ENCODE peak calls at places on chromosomes 3 and 15, in nine cellular contexts. One of them, this sample, is unnamed.

GRCh38 chr15:95442107-95442719 is 888.3 kb upstream of the NR2F2 start:
- DNase-seq in sigmoid colon: no peak
- DNase-seq in IMR-90: no peak
- DNase-seq in HFF-Myc: no peak
- DNase-seq in cardiac fibroblast: peak
- DNase-seq in GM12865: no peak
- DNase-seq in tibial artery: peak
- DNase-seq in pancreas: no peak
- DNase-seq in AG04449: no peak
- DNase-seq in this sample: no peak

GRCh38 chr3:42080452-42080872 is 10.7 kb upstream of the TRAK1 start:
- DNase-seq in sigmoid colon: peak
- DNase-seq in IMR-90: peak
- DNase-seq in HFF-Myc: no peak
- DNase-seq in cardiac fibroblast: peak
- DNase-seq in GM12865: peak
- DNase-seq in tibial artery: no peak
- DNase-seq in pancreas: no peak
- DNase-seq in AG04449: no peak
- DNase-seq in this sample: peak

GRCh38 chr15:31840849-31841476 is 189.4 kb upstream of the CHRNA7 start:
- DNase-seq in sigmoid colon: no peak
- DNase-seq in IMR-90: no peak
- DNase-seq in HFF-Myc: no peak
- DNase-seq in cardiac fibroblast: no peak
- DNase-seq in GM12865: peak
- DNase-seq in tibial artery: no peak
- DNase-seq in pancreas: no peak
- DNase-seq in AG04449: no peak
- DNase-seq in this sample: no peak

GRCh38 chr3:149129326-149130123 is at the start of gene HPS3:
- DNase-seq in sigmoid colon: peak
- DNase-seq in IMR-90: peak
- DNase-seq in HFF-Myc: peak
- DNase-seq in cardiac fibroblast: peak
- DNase-seq in GM12865: peak
- DNase-seq in tibial artery: peak
- DNase-seq in pancreas: peak
- DNase-seq in AG04449: no peak
- DNase-seq in this sample: peak

GRCh38 chr3:152272771-152273242 is 4.1 kb downstream of the MBNL1 start:
- DNase-seq in sigmoid colon: no peak
- DNase-seq in IMR-90: peak
- DNase-seq in HFF-Myc: peak
- DNase-seq in cardiac fibroblast: peak
- DNase-seq in GM12865: no peak
- DNase-seq in tibial artery: no peak
- DNase-seq in pancreas: no peak
- DNase-seq in AG04449: peak
- DNase-seq in this sample: peak

GRCh38 chr15:70486451-70487379 is 276.6 kb downstream of the UACA start:
- DNase-seq in sigmoid colon: peak
- DNase-seq in IMR-90: peak
- DNase-seq in HFF-Myc: no peak
- DNase-seq in cardiac fibroblast: peak
- DNase-seq in GM12865: peak
- DNase-seq in tibial artery: no peak
- DNase-seq in pancreas: no peak
- DNase-seq in AG04449: no peak
- DNase-seq in this sample: peak

GRCh38 chr3:50508821-50509220 is 5.4 kb upstream of the CACNA2D2 start:
- DNase-seq in sigmoid colon: no peak
- DNase-seq in IMR-90: no peak
- DNase-seq in HFF-Myc: no peak
- DNase-seq in cardiac fibroblast: no peak
- DNase-seq in GM12865: no peak
- DNase-seq in tibial artery: no peak
- DNase-seq in pancreas: no peak
- DNase-seq in AG04449: no peak
- DNase-seq in this sample: no peak

GRCh38 chr3:186316666-186317260 is 45.3 kb downstream of the DGKG start:
- DNase-seq in sigmoid colon: no peak
- DNase-seq in IMR-90: no peak
- DNase-seq in HFF-Myc: no peak
- DNase-seq in cardiac fibroblast: no peak
- DNase-seq in GM12865: no peak
- DNase-seq in tibial artery: no peak
- DNase-seq in pancreas: no peak
- DNase-seq in AG04449: no peak
- DNase-seq in this sample: no peak

GRCh38 chr3:10594915-10595314 is 89.5 kb upstream of the ATP2B2 start:
- DNase-seq in sigmoid colon: no peak
- DNase-seq in IMR-90: peak
- DNase-seq in HFF-Myc: peak
- DNase-seq in cardiac fibroblast: peak
- DNase-seq in GM12865: peak
- DNase-seq in tibial artery: no peak
- DNase-seq in pancreas: peak
- DNase-seq in AG04449: no peak
- DNase-seq in this sample: peak

GRCh38 chr15:67833504-67834248 is 6.2 kb downstream of the RNU6-1 start:
- DNase-seq in sigmoid colon: peak
- DNase-seq in IMR-90: no peak
- DNase-seq in HFF-Myc: no peak
- DNase-seq in cardiac fibroblast: peak
- DNase-seq in GM12865: peak
- DNase-seq in tibial artery: peak
- DNase-seq in pancreas: no peak
- DNase-seq in AG04449: no peak
- DNase-seq in this sample: no peak

GRCh38 chr3:149810846-149811245 is 2.2 kb upstream of the RNF13 start:
- DNase-seq in sigmoid colon: no peak
- DNase-seq in IMR-90: no peak
- DNase-seq in HFF-Myc: no peak
- DNase-seq in cardiac fibroblast: no peak
- DNase-seq in GM12865: no peak
- DNase-seq in tibial artery: no peak
- DNase-seq in pancreas: no peak
- DNase-seq in AG04449: no peak
- DNase-seq in this sample: no peak

GRCh38 chr3:143529018-143529478 is 319.2 kb downstream of the SLC9A9 start:
- DNase-seq in sigmoid colon: no peak
- DNase-seq in IMR-90: no peak
- DNase-seq in HFF-Myc: no peak
- DNase-seq in cardiac fibroblast: peak
- DNase-seq in GM12865: peak
- DNase-seq in tibial artery: no peak
- DNase-seq in pancreas: no peak
- DNase-seq in AG04449: no peak
- DNase-seq in this sample: peak

GRCh38 chr3:175212896-175213295 is 353.8 kb downstream of the NAALADL2 start:
- DNase-seq in sigmoid colon: no peak
- DNase-seq in IMR-90: peak
- DNase-seq in HFF-Myc: no peak
- DNase-seq in cardiac fibroblast: peak
- DNase-seq in GM12865: no peak
- DNase-seq in tibial artery: no peak
- DNase-seq in pancreas: no peak
- DNase-seq in AG04449: peak
- DNase-seq in this sample: peak

DNA sequence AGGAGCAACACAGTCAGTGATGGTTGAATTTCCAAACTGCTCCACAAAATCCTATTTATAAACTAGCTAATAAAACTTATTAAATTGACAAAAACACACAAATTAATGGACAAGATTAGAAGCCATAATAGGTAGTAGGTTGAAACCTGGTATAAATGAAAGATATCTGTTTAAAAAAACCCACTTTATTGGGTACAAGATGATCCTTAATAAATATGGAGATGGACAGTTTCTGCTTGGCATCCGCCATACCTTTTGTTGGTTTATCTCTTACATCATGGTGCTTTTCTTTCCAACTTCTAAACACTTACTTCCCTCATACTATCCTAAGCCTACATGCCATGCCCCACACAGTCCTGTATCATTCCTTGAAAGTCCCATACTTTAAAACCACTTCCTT is 142.6 kb downstream of the ZPLD1 start:
- DNase-seq in sigmoid colon: no peak
- DNase-seq in IMR-90: no peak
- DNase-seq in HFF-Myc: no peak
- DNase-seq in cardiac fibroblast: no peak
- DNase-seq in GM12865: no peak
- DNase-seq in tibial artery: no peak
- DNase-seq in pancreas: no peak
- DNase-seq in AG04449: no peak
- DNase-seq in this sample: no peak
- H3K4me3 ChIP-seq in sigmoid colon: no peak
- H3K4me3 ChIP-seq in IMR-90: no peak
- H3K4me3 ChIP-seq in HFF-Myc: no peak
- H3K4me3 ChIP-seq in cardiac fibroblast: no peak
- H3K4me3 ChIP-seq in GM12865: no peak
- H3K4me3 ChIP-seq in tibial artery: no peak
- H3K4me3 ChIP-seq in pancreas: no peak
- H3K4me3 ChIP-seq in AG04449: no peak
- H3K4me3 ChIP-seq in this sample: no peak

DNA sequence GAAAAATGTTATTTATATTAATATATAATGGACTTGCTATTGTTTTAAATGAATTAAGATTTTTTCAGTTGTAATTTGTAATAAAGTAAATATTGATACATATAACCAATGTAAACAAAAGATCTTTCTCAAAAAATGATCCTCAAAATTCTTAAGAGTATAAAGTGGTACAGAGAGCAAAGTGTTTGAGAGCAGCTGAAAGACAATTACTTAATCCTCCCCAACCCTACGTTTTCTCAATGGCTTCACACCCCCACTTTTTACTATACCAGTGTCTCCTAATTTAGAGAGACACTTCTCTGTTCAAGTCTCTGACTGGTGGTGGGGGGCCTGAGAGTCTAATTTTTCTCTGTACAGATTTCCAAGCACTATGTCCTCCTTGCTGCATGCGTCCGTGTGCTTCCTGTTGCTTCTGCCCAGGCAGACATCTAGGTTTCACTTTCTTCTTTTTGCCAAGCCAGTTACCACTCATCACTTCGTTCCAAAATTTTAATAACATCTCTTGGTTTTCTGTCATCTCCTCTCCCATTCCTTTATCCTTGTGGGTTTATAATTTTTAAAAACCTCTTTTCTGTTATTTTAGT is 276.3 kb upstream of the DNAJC19 start:
- DNase-seq in sigmoid colon: no peak
- DNase-seq in IMR-90: no peak
- DNase-seq in HFF-Myc: no peak
- DNase-seq in cardiac fibroblast: no peak
- DNase-seq in GM12865: peak
- DNase-seq in tibial artery: no peak
- DNase-seq in pancreas: no peak
- DNase-seq in AG04449: no peak
- DNase-seq in this sample: peak
- H3K4me3 ChIP-seq in sigmoid colon: no peak
- H3K4me3 ChIP-seq in IMR-90: no peak
- H3K4me3 ChIP-seq in HFF-Myc: no peak
- H3K4me3 ChIP-seq in cardiac fibroblast: no peak
- H3K4me3 ChIP-seq in GM12865: peak
- H3K4me3 ChIP-seq in tibial artery: no peak
- H3K4me3 ChIP-seq in pancreas: no peak
- H3K4me3 ChIP-seq in AG04449: peak
- H3K4me3 ChIP-seq in this sample: peak

DNA sequence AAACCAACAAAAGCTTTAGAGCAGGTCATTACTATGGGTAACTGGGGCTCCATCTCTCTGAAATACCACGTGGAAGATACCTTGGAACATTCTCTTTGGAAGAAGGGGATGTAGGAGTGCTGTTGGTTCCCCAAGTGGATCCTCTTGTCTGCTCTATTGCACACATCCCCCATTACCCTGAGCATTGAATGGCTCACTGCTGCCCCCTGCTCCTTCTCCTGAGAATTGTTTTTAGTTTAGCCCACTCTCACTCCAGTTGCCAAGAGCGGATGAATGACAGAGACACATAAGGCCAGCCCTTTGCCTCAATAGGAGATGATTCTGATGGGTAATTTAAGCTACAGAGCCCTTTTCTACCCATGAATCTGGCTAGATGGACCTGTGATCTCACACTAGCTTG is 135.6 kb upstream of the SUCLG2 start:
- DNase-seq in sigmoid colon: no peak
- DNase-seq in IMR-90: peak
- DNase-seq in HFF-Myc: no peak
- DNase-seq in cardiac fibroblast: peak
- DNase-seq in GM12865: peak
- DNase-seq in tibial artery: no peak
- DNase-seq in pancreas: peak
- DNase-seq in AG04449: no peak
- DNase-seq in this sample: peak
- H3K4me3 ChIP-seq in sigmoid colon: no peak
- H3K4me3 ChIP-seq in IMR-90: no peak
- H3K4me3 ChIP-seq in HFF-Myc: no peak
- H3K4me3 ChIP-seq in cardiac fibroblast: no peak
- H3K4me3 ChIP-seq in GM12865: no peak
- H3K4me3 ChIP-seq in tibial artery: no peak
- H3K4me3 ChIP-seq in pancreas: no peak
- H3K4me3 ChIP-seq in AG04449: no peak
- H3K4me3 ChIP-seq in this sample: no peak

DNA sequence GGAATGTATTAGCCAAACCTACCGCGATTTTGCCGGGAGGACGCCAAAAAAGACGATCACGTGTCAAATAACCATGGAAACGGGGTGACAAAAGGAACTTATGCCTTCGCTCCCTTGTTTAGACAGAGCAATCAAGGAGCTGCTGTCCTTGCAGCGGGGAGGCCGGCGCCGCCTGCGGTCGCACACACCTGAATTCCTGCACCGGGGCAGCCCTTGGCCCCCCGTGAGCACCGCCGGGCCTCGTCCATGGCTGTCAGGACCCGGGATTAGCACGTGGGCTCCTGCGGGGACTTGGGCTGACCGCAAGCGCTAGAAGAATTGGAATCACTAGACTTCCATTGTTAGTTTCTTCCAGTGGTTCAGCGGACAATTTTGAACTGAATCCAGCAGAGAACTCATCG is 193.1 kb downstream of the SHQ1 start:
- DNase-seq in sigmoid colon: no peak
- DNase-seq in IMR-90: no peak
- DNase-seq in HFF-Myc: no peak
- DNase-seq in cardiac fibroblast: peak
- DNase-seq in GM12865: no peak
- DNase-seq in tibial artery: no peak
- DNase-seq in pancreas: peak
- DNase-seq in AG04449: no peak
- DNase-seq in this sample: peak
- H3K4me3 ChIP-seq in sigmoid colon: no peak
- H3K4me3 ChIP-seq in IMR-90: no peak
- H3K4me3 ChIP-seq in HFF-Myc: no peak
- H3K4me3 ChIP-seq in cardiac fibroblast: no peak
- H3K4me3 ChIP-seq in GM12865: no peak
- H3K4me3 ChIP-seq in tibial artery: no peak
- H3K4me3 ChIP-seq in pancreas: no peak
- H3K4me3 ChIP-seq in AG04449: no peak
- H3K4me3 ChIP-seq in this sample: no peak

GRCh38 chr3:9213019-9213646 is 36.3 kb downstream of the SRGAP3 start:
- DNase-seq in sigmoid colon: no peak
- DNase-seq in IMR-90: no peak
- DNase-seq in HFF-Myc: no peak
- DNase-seq in cardiac fibroblast: no peak
- DNase-seq in GM12865: peak
- DNase-seq in tibial artery: no peak
- DNase-seq in pancreas: no peak
- DNase-seq in AG04449: no peak
- DNase-seq in this sample: no peak
- H3K4me3 ChIP-seq in sigmoid colon: no peak
- H3K4me3 ChIP-seq in IMR-90: no peak
- H3K4me3 ChIP-seq in HFF-Myc: no peak
- H3K4me3 ChIP-seq in cardiac fibroblast: no peak
- H3K4me3 ChIP-seq in GM12865: no peak
- H3K4me3 ChIP-seq in tibial artery: no peak
- H3K4me3 ChIP-seq in pancreas: no peak
- H3K4me3 ChIP-seq in AG04449: no peak
- H3K4me3 ChIP-seq in this sample: no peak

This sample was measured in fibroblast of the aortic adventitia.